ENCODE peak calls at places on chromosome 4, in seven cellular contexts. J is suprapubic skin, L is pancreas, E is cardiac muscle cell, Y is H9, Q is ovary, O is A549. W is an unnamed sample. For H3K9me3, the result is how much of the 10 kb centered on the place peaks cover.

GRCh38 chr4:51895158-51895557 is 52.2 kb downstream of the DCUN1D4 start:
- DNase-seq in J (no peak), L (no peak), E (no peak), Y (no peak), Q (no peak), O (no peak), W (no peak)

GRCh38 chr4:17468638-17469221 is 43.2 kb downstream of the QDPR start:
- DNase-seq in J (no peak), L (no peak), E (peak), Y (no peak), Q (peak), O (no peak), W (peak)

GRCh38 chr4:106691749-106692148 is 323.2 kb upstream of the GIMD1 start:
- DNase-seq in J (no peak), L (no peak), E (no peak), Y (no peak), Q (no peak), O (no peak), W (peak)

GRCh38 chr4:182925298-182925738 is 8.1 kb upstream of the DCTD start:
- DNase-seq in J (no peak), L (peak), E (peak), Y (peak), Q (peak), O (peak), W (peak)

GRCh38 chr4:188006285-188006848 is 10.8 kb downstream of the ZFP42 start:
- DNase-seq in J (no peak), L (no peak), E (no peak), Y (no peak), Q (no peak), O (no peak), W (no peak)

GRCh38 chr4:81447551-81448266 is 24.0 kb downstream of the RASGEF1B start:
- DNase-seq in J (no peak), L (no peak), E (no peak), Y (no peak), Q (no peak), O (no peak), W (no peak)

GRCh38 chr4:31645211-31645610 is 925.0 kb downstream of the PCDH7 start:
- DNase-seq in J (no peak), L (no peak), E (no peak), Y (no peak), Q (no peak), O (no peak), W (no peak)

GRCh38 chr4:15793506-15794363 is 15.6 kb downstream of the CD38 start:
- DNase-seq in J (no peak), L (no peak), E (no peak), Y (no peak), Q (no peak), O (no peak), W (no peak)

GRCh38 chr4:17577660-17578481 is 873 bp downstream of the LAP3 start:
- DNase-seq in J (peak), L (peak), E (peak), Y (no peak), Q (peak), O (peak), W (peak)

GRCh38 chr4:31365006-31365690 is 645.0 kb downstream of the PCDH7 start:
- DNase-seq in J (no peak), L (no peak), E (no peak), Y (no peak), Q (no peak), O (no peak), W (no peak)

GRCh38 chr4:94442251-94442650 is 9.5 kb upstream of the PDLIM5 start:
- DNase-seq in J (no peak), L (no peak), E (no peak), Y (no peak), Q (no peak), O (no peak), W (no peak)

GRCh38 chr4:42330291-42330690 is 67.0 kb upstream of the SHISA3 start:
- DNase-seq in J (no peak), L (no peak), E (no peak), Y (no peak), Q (no peak), O (no peak), W (no peak)

GRCh38 chr4:121269001-121269400 is 104.9 kb upstream of the TNIP3 start:
- DNase-seq in J (no peak), L (no peak), E (no peak), Y (no peak), Q (no peak), O (no peak), W (no peak)

GRCh38 chr4:72302981-72303704 is 265.9 kb downstream of the ADAMTS3 start:
- DNase-seq in J (no peak), L (peak), E (peak), Y (peak), Q (no peak), O (peak), W (peak)

GRCh38 chr4:48268956-48269860 is at the start of gene TEC:
- DNase-seq in J (peak), L (peak), E (peak), Y (peak), Q (peak), O (peak), W (peak)

GRCh38 chr4:42149004-42149403 is 3.5 kb downstream of the BEND4 start:
- DNase-seq in J (no peak), L (no peak), E (no peak), Y (no peak), Q (no peak), O (no peak), W (no peak)

GRCh38 chr4:77007358-77008230 is 58.0 kb downstream of the SEPTIN11 start:
- DNase-seq in J (no peak), L (no peak), E (no peak), Y (no peak), Q (no peak), O (no peak), W (no peak)

GRCh38 chr4:16794816-16795445 is 103.5 kb downstream of the LDB2 start:
- DNase-seq in J (peak), L (peak), E (peak), Y (peak), Q (peak), O (no peak), W (peak)

GRCh38 chr4:112426416-112426815 is 89.6 kb downstream of the NEUROG2 start:
- DNase-seq in J (no peak), L (no peak), E (no peak), Y (no peak), Q (no peak), O (no peak), W (no peak)

GRCh38 chr4:155017426-155017825 is 191.0 kb upstream of the NPY2R start:
- DNase-seq in J (no peak), L (no peak), E (no peak), Y (no peak), Q (no peak), O (no peak), W (no peak)

GRCh38 chr4:174697164-174697563 is 131.9 kb downstream of the GLRA3 start:
- DNase-seq in J (no peak), L (no peak), E (no peak), Y (no peak), Q (no peak), O (no peak), W (no peak)

GRCh38 chr4:73019462-73020047 is 50.0 kb downstream of the COX18 start:
- DNase-seq in J (no peak), L (no peak), E (peak), Y (no peak), Q (no peak), O (peak), W (peak)

GRCh38 chr4:189861101-189861500 is 79.6 kb upstream of the FRG1 start:
- DNase-seq in J (no peak), L (no peak), E (no peak), Y (no peak), Q (no peak), O (no peak), W (no peak)

GRCh38 chr4:189858445-189858844 is 82.2 kb upstream of the FRG1 start:
- DNase-seq in J (no peak), L (no peak), E (no peak), Y (no peak), Q (no peak), O (no peak), W (no peak)
- H3K9me3 ChIP-seq in J (under half), L (under half), E (under half), Y (under half), Q (under half), O (under half), W (under half)

DNA sequence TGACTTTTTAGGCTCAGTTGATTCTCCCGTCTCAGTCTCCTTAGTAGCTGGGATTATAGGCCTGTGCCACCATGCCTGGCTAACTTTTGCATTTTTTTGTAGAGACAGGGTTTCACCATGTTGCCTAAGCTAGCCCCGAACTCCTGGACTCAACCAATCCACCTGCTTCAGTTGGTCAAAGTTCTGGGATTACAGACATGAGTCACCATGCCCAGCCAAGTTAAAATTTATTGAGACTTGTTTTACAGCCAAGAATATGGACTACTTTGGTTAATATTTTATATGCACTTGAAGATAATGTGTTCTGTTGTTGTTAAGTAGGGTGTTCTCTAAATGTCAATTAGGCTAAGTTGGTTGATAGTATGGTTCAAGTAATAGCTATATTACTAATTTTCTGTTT is 58.7 kb downstream of the CYTL1 start:
- DNase-seq in J (no peak), L (no peak), E (no peak), Y (no peak), Q (no peak), O (no peak), W (no peak)
- H3K9me3 ChIP-seq in J (under half), L (under half), E (under half), Y (under half), Q (under half), O (under half), W (under half)

GRCh38 chr4:1591107-1591506 is 93.0 kb downstream of the FAM53A start:
- DNase-seq in J (peak), L (no peak), E (no peak), Y (no peak), Q (no peak), O (no peak), W (no peak)
- H3K9me3 ChIP-seq in J (under half), L (under half), E (under half), Y (under half), Q (under half), O (under half), W (under half)

GRCh38 chr4:147576084-147576483 is 41.1 kb upstream of the TMEM184C start:
- DNase-seq in J (no peak), L (no peak), E (no peak), Y (no peak), Q (no peak), O (no peak), W (no peak)

GRCh38 chr4:147578057-147578476 is 39.1 kb upstream of the TMEM184C start:
- DNase-seq in J (no peak), L (no peak), E (no peak), Y (no peak), Q (no peak), O (peak), W (no peak)

GRCh38 chr4:147580396-147580795 is 36.8 kb upstream of the TMEM184C start:
- DNase-seq in J (no peak), L (no peak), E (no peak), Y (no peak), Q (no peak), O (no peak), W (no peak)

GRCh38 chr4:147581601-147582350 is 35.4 kb upstream of the TMEM184C start:
- DNase-seq in J (no peak), L (no peak), E (no peak), Y (no peak), Q (no peak), O (no peak), W (no peak)

GRCh38 chr4:147578611-147579010 is 38.6 kb upstream of the TMEM184C start:
- DNase-seq in J (no peak), L (no peak), E (no peak), Y (no peak), Q (no peak), O (no peak), W (no peak)
- H3K9me3 ChIP-seq in J (under half), L (under half), E (under half), Y (under half), Q (under half), O (under half), W (under half)

GRCh38 chr4:67539830-67540229 is 5.5 kb downstream of the CENPC start:
- DNase-seq in J (no peak), L (no peak), E (no peak), Y (no peak), Q (no peak), O (no peak), W (no peak)
- H3K9me3 ChIP-seq in J (under half), L (under half), E (under half), Y (under half), Q (under half), O (under half), W (under half)

GRCh38 chr4:99022566-99022965 is 27.0 kb downstream of the METAP1 start:
- DNase-seq in J (no peak), L (no peak), E (no peak), Y (no peak), Q (no peak), O (no peak), W (no peak)
- H3K9me3 ChIP-seq in J (under half), L (under half), E (under half), Y (under half), Q (under half), O (under half), W (under half)